ENCODE peak calls at places on chromosomes 4 and X, in five cellular contexts. D is stimulated activated CD4-positive, alpha-beta T cell treated with anti-CD3 and anti-CD28 coated beads, Interleukin-1b, Interleukin-23, amount 100 ng/mL, for 48 hours; G is HuH-7; L is mammary epithelial cell; H is AG04450. E is an unnamed sample.

GRCh38 chrX:55801811-55802210 is 84.3 kb downstream of the RRAGB start:
- DNase-seq in L (no peak), G (no peak), D (no peak), H (no peak), E (no peak)

GRCh38 chr4:110654254-110654635 is 31.4 kb upstream of the PITX2 start:
- DNase-seq in H (no peak), L (no peak), D (no peak), G (no peak), E (no peak)

GRCh38 chr4:184282895-184283654 is 65.4 kb upstream of the ENPP6 start:
- DNase-seq in H (no peak), L (no peak), G (no peak), D (peak; percentile 55), E (no peak)

GRCh38 chr4:60013458-60013857 is 1186.7 kb upstream of the ADGRL3 start:
- DNase-seq in H (no peak), G (no peak), L (no peak), D (no peak), E (no peak)

GRCh38 chr4:111960241-111960667 is 185.0 kb upstream of the FAM241A start:
- DNase-seq in G (no peak), H (no peak), D (no peak), L (peak; percentile 17), E (no peak)

GRCh38 chr4:108058685-108059440 is 69.2 kb downstream of the HADH start:
- DNase-seq in G (peak; percentile 58), L (peak; percentile 78), D (no peak), H (peak; percentile 4), E (peak; percentile 68)

GRCh38 chrX:153981771-153982533 is 9.4 kb downstream of the TMEM187 start:
- DNase-seq in G (no peak), D (peak; percentile 77), L (no peak), H (no peak), E (no peak)

GRCh38 chr4:8048856-8049686 is 109.4 kb upstream of the AFAP1 start:
- DNase-seq in L (no peak), G (no peak), H (no peak), D (no peak), E (no peak)

GRCh38 chr4:185357220-185357619 is 38.5 kb downstream of the LRP2BP start:
- DNase-seq in L (no peak), D (peak; percentile 6), G (no peak), H (no peak), E (no peak)

GRCh38 chr4:26308573-26308972 is 12.2 kb upstream of the RBPJ start:
- DNase-seq in L (no peak), H (no peak), D (no peak), G (no peak), E (no peak)

GRCh38 chr4:3783691-3784306 is 17.6 kb downstream of the ADRA2C start:
- DNase-seq in G (peak; percentile 77), D (no peak), H (no peak), L (no peak), E (no peak)

GRCh38 chr4:7002336-7002735 is 40.8 kb upstream of the TADA2B start:
- DNase-seq in G (no peak), L (peak; percentile 10), D (no peak), H (no peak), E (no peak)

GRCh38 chr4:170853422-170854021 is 763.8 kb upstream of the AADAT start:
- DNase-seq in D (peak; percentile 3), L (peak; percentile 44), H (no peak), G (peak; percentile 8), E (peak; percentile 34)

GRCh38 chr4:169070895-169071218 is 60.8 kb upstream of the CBR4 start:
- DNase-seq in G (peak; percentile 83), H (no peak), D (no peak), L (peak; percentile 72), E (peak; percentile 73)

E was measured in RWPE1.